ENCODE peak calls at places on chromosomes 7 and 10, in six cellular contexts. One of them, this sample, is unnamed.
A peak's percentile ranks its signal among the peaks of the same experiment; 100 is the strongest.

GRCh38 chr7:291302-292092 is 1.5 kb downstream of the FOXL3 start:
- DNase-seq in IMR-90: no peak
- DNase-seq in A549: no peak
- DNase-seq in HepG2: no peak
- DNase-seq in SK-N-SH: no peak
- DNase-seq in GM12878: no peak
- DNase-seq in this sample: no peak

GRCh38 chr10:65065278-65065677 is 1544.1 kb downstream of the REEP3 start:
- DNase-seq in IMR-90: no peak
- DNase-seq in A549: no peak
- DNase-seq in HepG2: no peak
- DNase-seq in SK-N-SH: no peak
- DNase-seq in GM12878: no peak
- DNase-seq in this sample: no peak

GRCh38 chr7:5183899-5184298 is 6.1 kb upstream of the WIPI2 start:
- DNase-seq in IMR-90: no peak
- DNase-seq in A549: no peak
- DNase-seq in HepG2: no peak
- DNase-seq in SK-N-SH: no peak
- DNase-seq in GM12878: no peak
- DNase-seq in this sample: no peak

GRCh38 chr7:155782466-155782865 is 29.8 kb downstream of the SHH start:
- DNase-seq in IMR-90: no peak
- DNase-seq in A549: no peak
- DNase-seq in HepG2: no peak
- DNase-seq in SK-N-SH: no peak
- DNase-seq in GM12878: no peak
- DNase-seq in this sample: no peak

GRCh38 chr7:80791509-80791929 is 127.3 kb downstream of the SEMA3C start:
- DNase-seq in IMR-90: no peak
- DNase-seq in A549: no peak
- DNase-seq in HepG2: no peak
- DNase-seq in SK-N-SH: peak; percentile 58
- DNase-seq in GM12878: no peak
- DNase-seq in this sample: no peak

GRCh38 chr10:317219-317868 is 182.1 kb downstream of the ZMYND11 start:
- DNase-seq in IMR-90: peak; percentile 90
- DNase-seq in A549: no peak
- DNase-seq in HepG2: no peak
- DNase-seq in SK-N-SH: no peak
- DNase-seq in GM12878: peak; percentile 82
- DNase-seq in this sample: no peak

GRCh38 chr10:480928-481551 is 208.4 kb downstream of the DIP2C start:
- DNase-seq in IMR-90: peak; percentile 57
- DNase-seq in A549: no peak
- DNase-seq in HepG2: no peak
- DNase-seq in SK-N-SH: peak; percentile 83
- DNase-seq in GM12878: no peak
- DNase-seq in this sample: no peak

GRCh38 chr7:301291-302053 is 11.5 kb downstream of the FOXL3 start:
- DNase-seq in IMR-90: no peak
- DNase-seq in A549: no peak
- DNase-seq in HepG2: no peak
- DNase-seq in SK-N-SH: no peak
- DNase-seq in GM12878: no peak
- DNase-seq in this sample: no peak

GRCh38 chr10:85976267-85976793 is 390.3 kb downstream of the GRID1 start:
- DNase-seq in IMR-90: no peak
- DNase-seq in A549: no peak
- DNase-seq in HepG2: no peak
- DNase-seq in SK-N-SH: no peak
- DNase-seq in GM12878: no peak
- DNase-seq in this sample: no peak

GRCh38 chr10:122375761-122376160 is 1.3 kb downstream of the PLEKHA1 start:
- DNase-seq in IMR-90: no peak
- DNase-seq in A549: no peak
- DNase-seq in HepG2: no peak
- DNase-seq in SK-N-SH: no peak
- DNase-seq in GM12878: no peak
- DNase-seq in this sample: no peak

GRCh38 chr7:85829817-85830432 is 643.1 kb upstream of the SEMA3D start:
- DNase-seq in IMR-90: peak; percentile 11
- DNase-seq in A549: no peak
- DNase-seq in HepG2: no peak
- DNase-seq in SK-N-SH: peak; percentile 19
- DNase-seq in GM12878: no peak
- DNase-seq in this sample: no peak

GRCh38 chr7:55536619-55537457 is 35.5 kb downstream of the VOPP1 start:
- DNase-seq in IMR-90: no peak
- DNase-seq in A549: no peak
- DNase-seq in HepG2: no peak
- DNase-seq in SK-N-SH: no peak
- DNase-seq in GM12878: no peak
- DNase-seq in this sample: no peak

GRCh38 chr10:116947838-116948529 is 57.0 kb downstream of the SHTN1 start:
- DNase-seq in IMR-90: peak; percentile 31
- DNase-seq in A549: peak; percentile 28
- DNase-seq in HepG2: peak; percentile 54
- DNase-seq in SK-N-SH: no peak
- DNase-seq in GM12878: no peak
- DNase-seq in this sample: peak; percentile 4

GRCh38 chr7:2198760-2199159 is 34.0 kb downstream of the MAD1L1 start:
- DNase-seq in IMR-90: no peak
- DNase-seq in A549: no peak
- DNase-seq in HepG2: no peak
- DNase-seq in SK-N-SH: no peak
- DNase-seq in GM12878: no peak
- DNase-seq in this sample: no peak

GRCh38 chr10:73338801-73339368 is 19.8 kb downstream of the CFAP70 start:
- DNase-seq in IMR-90: no peak
- DNase-seq in A549: no peak
- DNase-seq in HepG2: no peak
- DNase-seq in SK-N-SH: no peak
- DNase-seq in GM12878: no peak
- DNase-seq in this sample: no peak

GRCh38 chr10:132163278-132163765 is 23.4 kb upstream of the DPYSL4 start:
- DNase-seq in IMR-90: no peak
- DNase-seq in A549: peak; percentile 75
- DNase-seq in HepG2: peak; percentile 33
- DNase-seq in SK-N-SH: peak; percentile 86
- DNase-seq in GM12878: no peak
- DNase-seq in this sample: peak; percentile 84

GRCh38 chr7:137606061-137606674 is 240.6 kb downstream of the DGKI start:
- DNase-seq in IMR-90: peak; percentile 71
- DNase-seq in A549: peak; percentile 14
- DNase-seq in HepG2: peak; percentile 38
- DNase-seq in SK-N-SH: no peak
- DNase-seq in GM12878: no peak
- DNase-seq in this sample: peak; percentile 32

GRCh38 chr7:129041142-129041928 is 13.6 kb downstream of the TNPO3 start:
- DNase-seq in IMR-90: no peak
- DNase-seq in A549: no peak
- DNase-seq in HepG2: no peak
- DNase-seq in SK-N-SH: no peak
- DNase-seq in GM12878: no peak
- DNase-seq in this sample: no peak
- TF ChIP-seq SMC3 in IMR-90: no peak
- TF ChIP-seq SMC3 in A549: no peak
- TF ChIP-seq SMC3 in HepG2: no peak
- TF ChIP-seq SMC3 in SK-N-SH: no peak
- TF ChIP-seq SMC3 in GM12878: no peak
- TF ChIP-seq SMC3 in this sample: no peak

DNA sequence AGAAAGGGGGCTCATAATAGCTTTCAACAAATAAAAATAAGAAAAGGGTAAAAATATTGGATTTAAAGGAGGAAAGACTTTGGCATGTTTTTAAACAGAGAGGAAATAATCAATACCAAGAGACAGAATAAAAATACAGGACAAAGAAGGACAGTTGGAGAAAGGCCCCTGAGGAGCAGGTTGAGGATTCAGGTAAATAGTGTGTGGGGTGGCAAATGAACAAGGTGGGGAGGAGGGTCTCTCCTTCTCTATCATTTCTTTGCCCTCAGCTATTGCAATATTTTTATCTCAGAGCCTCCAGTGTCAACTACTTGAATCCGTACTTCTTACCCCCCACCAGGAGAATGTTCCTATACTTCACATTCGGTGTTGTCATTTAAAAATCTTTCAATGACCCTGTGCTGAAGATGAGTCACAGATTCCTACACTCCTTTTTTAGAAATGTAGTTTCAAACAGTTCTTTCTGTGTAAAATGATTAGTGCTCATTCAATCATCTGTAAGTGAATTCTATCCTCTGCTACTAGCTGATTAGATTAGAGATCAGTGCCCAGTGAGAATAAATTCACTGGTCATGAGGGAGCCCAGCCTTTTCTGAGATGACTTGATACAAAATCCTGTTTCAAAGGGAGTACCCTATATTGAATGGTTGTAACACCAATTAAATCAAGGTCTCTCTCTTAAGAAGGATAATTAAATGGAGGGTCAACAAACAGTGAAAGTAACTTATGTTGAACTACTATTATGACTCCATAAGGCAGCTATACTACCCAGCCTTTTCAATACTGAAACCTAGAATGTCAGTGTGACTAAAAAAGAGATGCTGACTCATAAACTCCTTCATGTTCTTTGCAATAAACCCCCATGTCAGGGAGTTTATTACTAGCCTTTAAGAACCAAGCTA is 50.4 kb upstream of the WNT16 start:
- DNase-seq in IMR-90: peak; percentile 76
- DNase-seq in A549: no peak
- DNase-seq in HepG2: no peak
- DNase-seq in SK-N-SH: no peak
- DNase-seq in GM12878: peak; percentile 86
- DNase-seq in this sample: no peak
- TF ChIP-seq SMC3 in IMR-90: no peak
- TF ChIP-seq SMC3 in A549: no peak
- TF ChIP-seq SMC3 in HepG2: no peak
- TF ChIP-seq SMC3 in SK-N-SH: no peak
- TF ChIP-seq SMC3 in GM12878: no peak
- TF ChIP-seq SMC3 in this sample: no peak

GRCh38 chr10:124342136-124342820 is 76.4 kb downstream of the OAT start:
- DNase-seq in IMR-90: no peak
- DNase-seq in A549: no peak
- DNase-seq in HepG2: no peak
- DNase-seq in SK-N-SH: no peak
- DNase-seq in GM12878: no peak
- DNase-seq in this sample: no peak

GRCh38 chr10:124343351-124344265 is 75.1 kb downstream of the OAT start:
- DNase-seq in IMR-90: no peak
- DNase-seq in A549: no peak
- DNase-seq in HepG2: no peak
- DNase-seq in SK-N-SH: no peak
- DNase-seq in GM12878: no peak
- DNase-seq in this sample: no peak

GRCh38 chr10:124342821-124343170 is 75.9 kb downstream of the OAT start:
- DNase-seq in IMR-90: no peak
- DNase-seq in A549: no peak
- DNase-seq in HepG2: no peak
- DNase-seq in SK-N-SH: no peak
- DNase-seq in GM12878: no peak
- DNase-seq in this sample: no peak

GRCh38 chr10:124339951-124340760 is 78.6 kb downstream of the OAT start:
- DNase-seq in IMR-90: peak; percentile 64
- DNase-seq in A549: no peak
- DNase-seq in HepG2: no peak
- DNase-seq in SK-N-SH: no peak
- DNase-seq in GM12878: no peak
- DNase-seq in this sample: no peak

DNA sequence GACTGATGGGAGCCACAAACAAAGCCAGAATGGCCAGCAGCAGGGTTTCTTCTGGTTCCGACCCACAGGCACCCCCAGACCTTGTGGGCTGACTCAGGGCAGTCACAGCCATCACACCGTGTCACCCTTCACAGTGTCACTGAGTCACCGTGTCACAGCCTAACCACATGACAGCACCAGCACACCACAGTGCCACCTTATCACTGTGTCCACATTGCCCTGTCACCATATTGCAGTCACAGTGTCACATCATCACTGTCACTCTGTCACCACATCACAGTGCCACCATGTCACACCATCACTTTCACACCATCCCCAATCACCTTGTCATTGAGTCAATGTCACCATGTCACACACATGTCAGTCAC is 77.0 kb downstream of the OAT start:
- DNase-seq in IMR-90: no peak
- DNase-seq in A549: no peak
- DNase-seq in HepG2: no peak
- DNase-seq in SK-N-SH: no peak
- DNase-seq in GM12878: peak; percentile 12
- DNase-seq in this sample: peak; percentile 15
- TF ChIP-seq SMC3 in IMR-90: no peak
- TF ChIP-seq SMC3 in A549: no peak
- TF ChIP-seq SMC3 in HepG2: no peak
- TF ChIP-seq SMC3 in SK-N-SH: no peak
- TF ChIP-seq SMC3 in GM12878: no peak
- TF ChIP-seq SMC3 in this sample: no peak

GRCh38 chr10:5964736-5965135 is 12.6 kb downstream of the IL15RA start:
- DNase-seq in IMR-90: no peak
- DNase-seq in A549: no peak
- DNase-seq in HepG2: no peak
- DNase-seq in SK-N-SH: no peak
- DNase-seq in GM12878: no peak
- DNase-seq in this sample: no peak
- TF ChIP-seq SMC3 in IMR-90: no peak
- TF ChIP-seq SMC3 in A549: no peak
- TF ChIP-seq SMC3 in HepG2: no peak
- TF ChIP-seq SMC3 in SK-N-SH: no peak
- TF ChIP-seq SMC3 in GM12878: no peak
- TF ChIP-seq SMC3 in this sample: no peak

GRCh38 chr7:138750473-138750872 is 47.3 kb upstream of the TMEM213 start:
- DNase-seq in IMR-90: no peak
- DNase-seq in A549: no peak
- DNase-seq in HepG2: no peak
- DNase-seq in SK-N-SH: no peak
- DNase-seq in GM12878: no peak
- DNase-seq in this sample: no peak
- TF ChIP-seq SMC3 in IMR-90: no peak
- TF ChIP-seq SMC3 in A549: no peak
- TF ChIP-seq SMC3 in HepG2: no peak
- TF ChIP-seq SMC3 in SK-N-SH: no peak
- TF ChIP-seq SMC3 in GM12878: no peak
- TF ChIP-seq SMC3 in this sample: no peak

GRCh38 chr10:33335550-33335799 is 1.0 kb upstream of the NRP1 start:
- DNase-seq in IMR-90: no peak
- DNase-seq in A549: peak; percentile 58
- DNase-seq in HepG2: no peak
- DNase-seq in SK-N-SH: no peak
- DNase-seq in GM12878: no peak
- DNase-seq in this sample: no peak

GRCh38 chr10:33335800-33336605 is 1.5 kb upstream of the NRP1 start:
- DNase-seq in IMR-90: peak; percentile 44
- DNase-seq in A549: peak; percentile 78
- DNase-seq in HepG2: no peak
- DNase-seq in SK-N-SH: peak; percentile 70
- DNase-seq in GM12878: no peak
- DNase-seq in this sample: no peak

GRCh38 chr10:33334170-33334838 is at the start of gene NRP1:
- DNase-seq in IMR-90: no peak
- DNase-seq in A549: no peak
- DNase-seq in HepG2: no peak
- DNase-seq in SK-N-SH: peak; percentile 65
- DNase-seq in GM12878: no peak
- DNase-seq in this sample: no peak

GRCh38 chr10:33333260-33334169 is 952 bp downstream of the NRP1 start:
- DNase-seq in IMR-90: no peak
- DNase-seq in A549: peak; percentile 25
- DNase-seq in HepG2: no peak
- DNase-seq in SK-N-SH: no peak
- DNase-seq in GM12878: no peak
- DNase-seq in this sample: peak; percentile 11

GRCh38 chr10:33334839-33335549 is 527 bp upstream of the NRP1 start:
- DNase-seq in IMR-90: peak; percentile 87
- DNase-seq in A549: peak; percentile 78
- DNase-seq in HepG2: peak; percentile 36
- DNase-seq in SK-N-SH: peak; percentile 88
- DNase-seq in GM12878: no peak
- DNase-seq in this sample: no peak
- TF ChIP-seq SMC3 in IMR-90: peak; percentile 43
- TF ChIP-seq SMC3 in A549: peak; percentile 35
- TF ChIP-seq SMC3 in HepG2: no peak
- TF ChIP-seq SMC3 in SK-N-SH: peak; percentile 42
- TF ChIP-seq SMC3 in GM12878: no peak
- TF ChIP-seq SMC3 in this sample: no peak

This sample was measured in K562.